ENCODE peak calls at places on chromosomes 6 and 20, in six cellular contexts. K, J, C, X, M and A are unnamed samples.
A peak's percentile ranks its signal among the peaks of the same experiment; 100 is the strongest.

GRCh38 chr6:97394160-97394748 is 111.2 kb upstream of the MMS22L start:
- DNase-seq in C (peak; percentile 75), X (peak; percentile 60), J (peak; percentile 52), K (peak; percentile 70), M (peak; percentile 23), A (peak; percentile 10)

GRCh38 chr6:27295301-27296079 is 16.6 kb downstream of the POM121L2 start:
- DNase-seq in M (no peak), C (peak; percentile 85), K (peak; percentile 74), J (peak; percentile 90), X (no peak), A (peak; percentile 41)

GRCh38 chr6:29974901-29975560 is 32.7 kb downstream of the HLA-A start:
- DNase-seq in C (peak; percentile 51), K (no peak), X (no peak), M (no peak), J (no peak), A (no peak)

GRCh38 chr6:37838209-37838921 is 18.8 kb downstream of the ZFAND3 start:
- DNase-seq in J (no peak), M (no peak), X (no peak), K (no peak), C (no peak), A (no peak)

GRCh38 chr20:37449276-37449675 is 71.8 kb upstream of the NNAT start:
- DNase-seq in K (no peak), C (no peak), X (no peak), J (no peak), M (no peak), A (no peak)

GRCh38 chr6:34044945-34045595 is 100.8 kb downstream of the GRM4 start:
- DNase-seq in X (peak; percentile 50), C (no peak), M (no peak), J (no peak), K (peak; percentile 59), A (no peak)

GRCh38 chr20:25470045-25470444 is 62.6 kb downstream of the GINS1 start:
- DNase-seq in X (peak; percentile 65), J (no peak), K (peak; percentile 67), M (peak; percentile 38), C (peak; percentile 86), A (no peak)

GRCh38 chr6:149405823-149406765 is 6.0 kb downstream of the SUMO4 start:
- DNase-seq in X (no peak), C (no peak), J (no peak), M (no peak), K (no peak), A (no peak)

GRCh38 chr20:62831854-62832211 is 15.0 kb downstream of the COL9A3 start:
- DNase-seq in C (no peak), M (no peak), J (no peak), K (no peak), X (no peak), A (no peak)

GRCh38 chr6:95593025-95593424 is 15.7 kb downstream of the MANEA start:
- DNase-seq in K (no peak), C (no peak), M (peak; percentile 43), X (no peak), J (no peak), A (no peak)

GRCh38 chr6:146028250-146028789 is 542 bp upstream of the GRM1 start:
- DNase-seq in M (peak; percentile 20), K (peak; percentile 37), J (peak; percentile 15), C (peak; percentile 82), X (peak; percentile 47), A (peak; percentile 14)

GRCh38 chr6:110933913-110934312 is 24.6 kb upstream of the GTF3C6 start:
- DNase-seq in X (no peak), K (no peak), M (no peak), J (no peak), C (no peak), A (no peak)

DNA sequence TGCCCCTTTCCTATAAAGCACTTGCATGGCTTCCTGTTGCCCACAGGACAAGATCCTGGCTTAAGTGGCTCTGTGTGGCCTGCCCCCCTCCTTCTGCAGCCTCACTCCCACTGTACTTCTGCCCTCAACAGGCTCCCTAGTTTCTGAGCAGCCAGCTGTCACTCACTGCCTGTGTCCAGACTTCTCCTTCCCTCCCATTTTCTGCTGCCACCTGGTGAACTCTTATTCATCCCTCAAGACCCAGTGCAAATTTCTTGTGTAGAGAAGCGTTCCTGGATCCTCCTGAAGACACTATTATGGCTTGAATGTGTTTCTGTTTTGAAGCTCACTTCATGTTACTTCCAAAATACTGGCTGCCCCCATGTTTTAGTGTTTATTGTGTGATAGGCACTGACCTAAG is 26.5 kb downstream of the SNPH start:
- DNase-seq in K (no peak), X (no peak), C (no peak), J (no peak), M (no peak), A (no peak)
- TF ChIP-seq CTCF in K (no peak), X (no peak), C (no peak), J (no peak), M (no peak), A (no peak)

GRCh38 chr6:53294095-53294494 is 54.7 kb downstream of the ELOVL5 start:
- DNase-seq in J (no peak), X (peak; percentile 45), C (peak; percentile 78), M (no peak), K (no peak), A (no peak)
- TF ChIP-seq CTCF in J (peak; percentile 76), X (peak; percentile 44), C (peak; percentile 81), M (no peak), K (peak; percentile 40), A (peak; percentile 53)

GRCh38 chr6:17165383-17165782 is 63.5 kb downstream of the STMND1 start:
- DNase-seq in C (no peak), X (no peak), J (peak; percentile 73), M (no peak), K (no peak), A (peak; percentile 4)

GRCh38 chr6:17169291-17169690 is 67.4 kb downstream of the STMND1 start:
- DNase-seq in C (no peak), J (peak; percentile 56), K (no peak), M (no peak), X (no peak), A (no peak)

GRCh38 chr6:17169701-17170100 is 67.9 kb downstream of the STMND1 start:
- DNase-seq in C (no peak), M (no peak), K (no peak), X (no peak), J (no peak), A (no peak)

GRCh38 chr6:17173071-17173470 is 71.2 kb downstream of the STMND1 start:
- DNase-seq in J (peak; percentile 30), X (no peak), K (no peak), M (no peak), C (no peak), A (no peak)

DNA sequence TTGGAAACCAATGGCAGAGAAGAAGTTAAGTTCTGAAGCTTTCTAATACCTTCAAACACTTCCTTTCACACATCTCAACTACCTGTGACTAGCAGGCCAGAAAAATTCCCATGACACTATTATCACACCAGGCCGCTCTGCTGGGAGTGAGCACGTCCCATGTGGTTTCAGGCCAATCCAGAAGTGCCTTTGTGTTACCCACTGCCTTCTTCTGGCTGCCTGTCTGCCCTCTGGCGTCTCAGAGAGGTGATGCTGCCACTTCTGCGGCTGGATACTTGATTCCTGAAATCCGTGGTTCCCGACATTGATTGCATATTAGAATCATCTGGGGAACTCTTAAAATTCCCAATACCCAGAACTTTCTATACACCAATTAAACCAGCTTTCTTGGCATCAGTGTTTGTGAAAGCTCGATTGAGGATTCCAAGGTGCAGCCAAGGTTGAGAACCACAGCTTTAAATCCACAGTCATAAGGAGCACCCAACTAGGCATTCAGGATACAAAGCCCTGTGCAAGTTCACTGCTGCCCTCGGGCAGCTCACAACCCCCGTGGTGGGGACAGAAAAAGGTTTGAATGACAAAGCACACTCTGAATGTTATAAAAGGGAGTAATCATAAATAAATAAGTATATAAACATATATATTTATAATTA is 65.6 kb downstream of the STMND1 start:
- DNase-seq in C (peak; percentile 82), M (no peak), X (no peak), K (peak; percentile 3), J (peak; percentile 43), A (no peak)
- TF ChIP-seq CTCF in C (peak; percentile 77), M (no peak), X (no peak), K (peak; percentile 13), J (peak; percentile 55), A (peak; percentile 58)

GRCh38 chr6:136317023-136317649 is 27.5 kb upstream of the BCLAF1 start:
- DNase-seq in K (peak; percentile 72), X (peak; percentile 74), C (peak; percentile 90), J (peak; percentile 48), M (peak; percentile 67), A (peak; percentile 34)

GRCh38 chr6:136312975-136313374 is 23.3 kb upstream of the BCLAF1 start:
- DNase-seq in C (no peak), J (no peak), K (no peak), M (no peak), X (no peak), A (no peak)

GRCh38 chr6:136317976-136318375 is 28.3 kb upstream of the BCLAF1 start:
- DNase-seq in K (no peak), X (no peak), J (no peak), C (no peak), M (no peak), A (no peak)

GRCh38 chr6:136318676-136319075 is 29.0 kb upstream of the BCLAF1 start:
- DNase-seq in K (no peak), J (no peak), C (no peak), M (no peak), X (no peak), A (peak; percentile 3)

DNA sequence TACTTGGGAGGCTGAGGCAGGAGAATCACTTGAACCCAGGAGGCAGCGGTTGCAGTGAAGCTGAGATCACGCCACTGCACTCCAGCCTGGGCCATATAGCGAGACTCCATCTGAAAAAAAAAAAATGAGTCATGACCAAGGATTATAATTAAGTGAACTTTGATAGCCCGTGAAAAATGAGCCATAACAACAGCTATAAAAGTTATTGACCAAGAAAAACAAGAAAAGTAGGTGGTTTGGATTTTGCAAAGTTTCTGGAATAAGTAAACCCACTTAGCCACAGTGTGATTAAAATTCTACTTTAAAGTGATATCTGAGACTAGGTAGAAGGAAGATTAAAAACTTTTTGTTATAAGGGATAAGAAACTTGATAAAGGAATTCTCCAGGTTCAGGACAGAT is 25.9 kb upstream of the BCLAF1 start:
- DNase-seq in C (no peak), X (no peak), J (no peak), M (no peak), K (no peak), A (no peak)
- TF ChIP-seq CTCF in C (no peak), X (no peak), J (no peak), M (no peak), K (no peak), A (no peak)

GRCh38 chr20:41392295-41392694 is 25.7 kb upstream of the EMILIN3 start:
- DNase-seq in X (no peak), J (no peak), C (no peak), M (no peak), K (no peak), A (no peak)

GRCh38 chr20:41390889-41391288 is 24.3 kb upstream of the EMILIN3 start:
- DNase-seq in C (no peak), K (no peak), J (no peak), M (no peak), X (no peak), A (no peak)

GRCh38 chr20:41386502-41387427 is 20.1 kb upstream of the EMILIN3 start:
- DNase-seq in J (no peak), K (no peak), X (no peak), C (no peak), M (no peak), A (peak; percentile 52)

GRCh38 chr20:41391587-41392001 is 25.0 kb upstream of the EMILIN3 start:
- DNase-seq in K (no peak), C (peak; percentile 60), M (no peak), J (no peak), X (no peak), A (no peak)

GRCh38 chr20:41387433-41387832 is 20.8 kb upstream of the EMILIN3 start:
- DNase-seq in C (peak; percentile 77), X (no peak), M (no peak), J (no peak), K (no peak), A (no peak)
- TF ChIP-seq CTCF in C (peak; percentile 7), X (no peak), M (no peak), J (no peak), K (no peak), A (no peak)